ENCODE peak calls at places on chromosome 1, in six cellular contexts. E is psoas muscle, J is esophagus squamous epithelium, M is GM12878, Y is mesenchymal stem cell, K is stomach. G is an unnamed sample.

GRCh38 chr1:81607086-81607485 is 193.6 kb upstream of the ADGRL2 start:
- DNase-seq in E (no peak), J (no peak), M (no peak), Y (no peak), K (no peak), G (no peak)

GRCh38 chr1:34914958-34915357 is 14.5 kb downstream of the DLGAP3 start:
- DNase-seq in E (no peak), J (no peak), M (no peak), Y (no peak), K (no peak), G (no peak)

GRCh38 chr1:14334336-14335176 is 263.9 kb upstream of the KAZN start:
- DNase-seq in E (no peak), J (no peak), M (no peak), Y (no peak), K (no peak), G (no peak)

GRCh38 chr1:25997759-25998074 is at the start of gene PAFAH2:
- DNase-seq in E (peak; percentile 46), J (no peak), M (no peak), Y (no peak), K (no peak), G (no peak)

GRCh38 chr1:39159224-39160036 is 45.1 kb upstream of the MACF1 start:
- DNase-seq in E (no peak), J (no peak), M (no peak), Y (no peak), K (peak; percentile 52), G (peak; percentile 54)

GRCh38 chr1:240004086-240004749 is 87.5 kb upstream of the FMN2 start:
- DNase-seq in E (no peak), J (no peak), M (no peak), Y (peak; percentile 12), K (no peak), G (peak; percentile 48)

GRCh38 chr1:181094813-181095212 is 6.3 kb downstream of the IER5 start:
- DNase-seq in E (no peak), J (no peak), M (no peak), Y (peak; percentile 85), K (no peak), G (peak; percentile 93)

GRCh38 chr1:202547215-202547614 is 163.0 kb downstream of the SYT2 start:
- DNase-seq in E (no peak), J (no peak), M (no peak), Y (no peak), K (no peak), G (no peak)

GRCh38 chr1:179872558-179872957 is 5.0 kb downstream of the TOR1AIP2 start:
- DNase-seq in E (no peak), J (no peak), M (no peak), Y (no peak), K (no peak), G (no peak)

GRCh38 chr1:244963231-244963826 is 99.0 kb upstream of the HNRNPU start:
- DNase-seq in E (no peak), J (no peak), M (no peak), Y (peak; percentile 22), K (no peak), G (peak; percentile 41)

GRCh38 chr1:208225954-208226937 is 17.9 kb downstream of the PLXNA2 start:
- DNase-seq in E (no peak), J (no peak), M (no peak), Y (peak; percentile 59), K (no peak), G (no peak)

GRCh38 chr1:212062832-212063438 is 27.4 kb downstream of the DTL start:
- DNase-seq in E (no peak), J (no peak), M (no peak), Y (peak; percentile 66), K (no peak), G (peak; percentile 85)

GRCh38 chr1:28066393-28067154 is 21.8 kb downstream of the EYA3 start:
- DNase-seq in E (no peak), J (no peak), M (no peak), Y (no peak), K (no peak), G (no peak)

GRCh38 chr1:33085332-33085731 is 4.4 kb downstream of the AZIN2 start:
- DNase-seq in E (no peak), J (no peak), M (no peak), Y (no peak), K (no peak), G (no peak)

GRCh38 chr1:6098303-6099215 is 52.9 kb downstream of the KCNAB2 start:
- DNase-seq in E (peak; percentile 50), J (no peak), M (no peak), Y (no peak), K (no peak), G (peak; percentile 50)

GRCh38 chr1:238589843-238590435 is 699.2 kb upstream of the ZP4 start:
- DNase-seq in E (no peak), J (no peak), M (no peak), Y (no peak), K (no peak), G (peak; percentile 95)

GRCh38 chr1:24720152-24720551 is 25.1 kb upstream of the CLIC4 start:
- DNase-seq in E (peak; percentile 91), J (peak; percentile 15), M (no peak), Y (peak; percentile 71), K (peak; percentile 42), G (no peak)

GRCh38 chr1:37282763-37283162 is 191.6 kb upstream of the ZC3H12A start:
- DNase-seq in E (no peak), J (no peak), M (no peak), Y (no peak), K (no peak), G (no peak)

GRCh38 chr1:225911207-225912130 is 12.6 kb downstream of the PYCR2 start:
- DNase-seq in E (peak; percentile 70), J (no peak), M (no peak), Y (peak; percentile 46), K (peak; percentile 78), G (peak; percentile 51)

GRCh38 chr1:151013518-151013917 is 5.3 kb downstream of the PRUNE1 start:
- DNase-seq in E (no peak), J (no peak), M (no peak), Y (peak; percentile 89), K (peak; percentile 63), G (no peak)

GRCh38 chr1:26530540-26530897 is 958 bp downstream of the RPS6KA1 start:
- DNase-seq in E (no peak), J (no peak), M (no peak), Y (no peak), K (no peak), G (no peak)

GRCh38 chr1:20290624-20291597 is at the start of gene VWA5B1:
- DNase-seq in E (no peak), J (no peak), M (no peak), Y (peak; percentile 64), K (no peak), G (no peak)

GRCh38 chr1:228377664-228378452 is 28.8 kb downstream of the TRIM11 start:
- DNase-seq in E (peak; percentile 21), J (no peak), M (no peak), Y (no peak), K (no peak), G (no peak)

GRCh38 chr1:228375578-228376261 is 30.9 kb downstream of the TRIM11 start:
- DNase-seq in E (peak; percentile 18), J (no peak), M (no peak), Y (no peak), K (no peak), G (no peak)

GRCh38 chr1:228378453-228379164 is 28.0 kb downstream of the TRIM11 start:
- DNase-seq in E (peak; percentile 74), J (no peak), M (no peak), Y (peak; percentile 85), K (peak; percentile 58), G (peak; percentile 82)

GRCh38 chr1:228376262-228376628 is 30.4 kb downstream of the TRIM11 start:
- DNase-seq in E (no peak), J (no peak), M (no peak), Y (peak; percentile 40), K (no peak), G (no peak)

DNA sequence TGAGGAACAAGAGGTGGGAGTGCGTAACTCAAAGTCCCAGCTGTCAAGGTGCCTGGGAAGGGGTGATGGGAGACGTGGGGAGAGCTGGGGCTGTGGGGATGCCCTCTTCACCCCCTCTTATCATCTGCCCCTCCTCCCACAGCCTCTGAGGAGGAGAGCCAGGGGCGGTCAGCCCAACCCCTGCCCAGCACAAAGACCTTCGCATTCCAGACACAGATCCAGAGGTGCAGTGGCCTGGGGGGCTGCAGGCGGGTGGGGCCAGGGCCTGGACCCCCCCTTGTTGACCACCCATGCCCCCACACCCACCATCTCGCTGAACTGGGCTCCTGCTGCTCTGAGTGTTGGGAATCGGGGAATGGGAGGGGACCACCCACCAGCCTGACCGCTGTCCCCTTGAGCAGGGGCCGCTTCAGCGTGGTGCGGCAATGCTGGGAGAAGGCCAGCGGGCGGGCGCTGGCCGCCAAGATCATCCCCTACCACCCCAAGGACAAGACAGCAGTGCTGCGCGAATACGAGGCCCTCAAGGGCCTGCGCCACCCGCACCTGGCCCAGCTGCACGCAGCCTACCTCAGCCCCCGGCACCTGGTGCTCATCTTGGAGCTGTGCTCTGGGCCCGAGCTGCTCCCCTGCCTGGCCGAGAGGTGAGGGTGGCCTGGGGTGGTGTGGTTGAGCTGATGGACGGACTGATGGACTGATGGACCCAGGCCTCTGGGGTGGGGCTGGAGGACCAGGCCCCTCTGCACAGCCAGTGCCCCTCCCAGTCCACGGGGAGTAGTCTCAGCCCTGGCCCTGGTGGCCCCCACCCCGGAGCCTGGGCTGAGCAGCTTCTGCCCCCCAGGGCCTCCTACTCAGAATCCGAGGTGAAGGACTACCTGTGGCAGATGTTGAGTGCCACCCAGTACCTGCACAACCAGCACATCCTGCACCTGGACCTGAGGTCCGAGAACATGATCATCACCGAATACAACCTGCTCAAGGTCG is 29.7 kb downstream of the TRIM11 start:
- DNase-seq in E (peak; percentile 13), J (no peak), M (no peak), Y (no peak), K (no peak), G (no peak)
- H3K9me3 ChIP-seq in E (no peaks in the 10 kb centered on the region), J (no peaks in the 10 kb centered on the region), M (no peaks in the 10 kb centered on the region), Y (no peaks in the 10 kb centered on the region), K (no peaks in the 10 kb centered on the region), G (no peaks in the 10 kb centered on the region)

GRCh38 chr1:85061711-85062424 is 13.6 kb upstream of the MCOLN3 start:
- DNase-seq in E (peak; percentile 78), J (peak; percentile 66), M (peak; percentile 92), Y (peak; percentile 99), K (peak; percentile 93), G (peak; percentile 99)
- H3K4me3 ChIP-seq in E (peak overlapping the region; percentile 75), J (peak overlapping the region; percentile 47), M (peak overlapping the region; percentile 66), Y (peak overlapping the region; percentile 84), K (peak overlapping the region; percentile 37), G (peak overlapping the region; percentile 79)

DNA sequence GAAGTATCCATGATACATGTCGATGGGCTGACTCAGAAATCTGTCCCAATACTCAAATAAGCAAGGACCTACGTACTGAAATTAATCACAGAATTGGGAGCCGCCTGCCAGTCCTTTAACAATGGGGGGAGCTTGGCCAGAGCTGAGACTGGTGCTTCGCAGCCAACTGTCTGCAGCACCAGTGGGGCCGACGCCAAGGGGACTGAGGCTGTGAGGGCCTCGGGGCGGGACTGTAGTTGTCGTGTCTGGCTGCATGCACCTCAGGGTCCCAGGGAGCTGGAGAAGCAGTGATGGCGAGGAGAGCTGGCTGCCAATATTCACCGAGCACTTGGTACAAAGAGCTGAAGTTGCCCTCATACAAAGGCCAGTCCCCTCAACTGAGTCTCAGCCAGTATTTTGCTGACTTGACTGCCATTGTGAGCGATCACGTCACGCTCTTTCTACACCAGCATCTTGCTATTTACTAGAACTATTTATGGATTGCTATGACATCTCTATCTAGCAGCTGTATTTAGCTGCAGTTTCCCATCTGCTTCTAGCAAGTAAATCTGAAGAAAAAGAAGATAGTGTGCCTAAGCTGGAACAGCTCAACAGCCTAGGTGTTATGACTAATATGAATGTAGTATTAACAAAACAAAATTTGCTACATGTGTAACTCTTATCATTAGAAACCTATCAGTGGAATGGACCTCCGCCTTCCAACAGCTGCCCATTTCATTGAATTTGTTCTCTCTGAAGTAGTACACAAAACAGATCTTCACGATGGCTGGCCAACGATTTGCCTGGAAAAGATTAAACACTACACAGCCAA is 29.2 kb downstream of the EVI5 start:
- DNase-seq in E (peak; percentile 49), J (no peak), M (no peak), Y (no peak), K (no peak), G (no peak)
- H3K4me1 ChIP-seq in E (peaks cover 15% of the 10 kb centered on the region), J (no peaks in the 10 kb centered on the region), M (no peaks in the 10 kb centered on the region), Y (peaks cover 1% of the 10 kb centered on the region), K (peaks cover 12% of the 10 kb centered on the region), G (peaks cover 41% of the 10 kb centered on the region)

GRCh38 chr1:63817700-63818099 is 43.9 kb downstream of the ROR1 start:
- DNase-seq in E (no peak), J (no peak), M (no peak), Y (no peak), K (no peak), G (no peak)
- H3K9me3 ChIP-seq in E (no peaks in the 10 kb centered on the region), J (no peaks in the 10 kb centered on the region), M (no peaks in the 10 kb centered on the region), Y (no peaks in the 10 kb centered on the region), K (no peaks in the 10 kb centered on the region), G (no peaks in the 10 kb centered on the region)

G was measured in adipocyte.